ENCODE peak calls at places on chromosome 11, in ten cellular contexts. Q is HuH-7.5, E is uterus, P is HEK293T, U is T-cell, Z is LHCN-M2, R is heart left ventricle, X is AG04450, M is iris pigment epithelial cell, O is cardiac muscle cell. I is an unnamed sample.

GRCh38 chr11:94997437-94997836 is 23.9 kb downstream of the KDM4D start:
- DNase-seq in Q (no peak), E (no peak), P (no peak), U (no peak), Z (no peak), R (no peak), X (no peak), M (no peak), O (no peak), I (no peak)

GRCh38 chr11:6238902-6239301 is at the start of gene CNGA4:
- DNase-seq in Q (no peak), E (no peak), P (no peak), U (no peak), Z (no peak), R (no peak), X (no peak), M (no peak), O (no peak), I (no peak)

GRCh38 chr11:113022267-113022666 is 61.0 kb downstream of the NCAM1 start:
- DNase-seq in Q (no peak), E (no peak), P (no peak), U (no peak), Z (peak; percentile 47), R (no peak), X (no peak), M (peak; percentile 83), O (peak; percentile 3), I (no peak)

GRCh38 chr11:128764617-128765095 is 70.8 kb downstream of the FLI1 start:
- DNase-seq in Q (no peak), E (no peak), P (no peak), U (no peak), Z (no peak), R (no peak), X (no peak), M (no peak), O (no peak), I (no peak)

GRCh38 chr11:13465909-13466371 is 2.9 kb upstream of the BTBD10 start:
- DNase-seq in Q (no peak), E (no peak), P (peak; percentile 39), U (no peak), Z (peak; percentile 49), R (no peak), X (no peak), M (peak; percentile 48), O (peak; percentile 63), I (no peak)

GRCh38 chr11:69925366-69926196 is 106.4 kb upstream of the FGF3 start:
- DNase-seq in Q (no peak), E (peak; percentile 48), P (no peak), U (no peak), Z (no peak), R (peak; percentile 8), X (no peak), M (no peak), O (no peak), I (peak; percentile 61)

GRCh38 chr11:111512296-111513239 is at the start of gene BTG4:
- DNase-seq in Q (no peak), E (no peak), P (no peak), U (peak; percentile 33), Z (no peak), R (peak; percentile 24), X (no peak), M (peak; percentile 27), O (peak; percentile 27), I (no peak)

GRCh38 chr11:133072366-133072765 is 459.9 kb downstream of the OPCML start:
- DNase-seq in Q (no peak), E (no peak), P (no peak), U (no peak), Z (no peak), R (no peak), X (no peak), M (no peak), O (no peak), I (no peak)

GRCh38 chr11:111663820-111664219 is 61.6 kb downstream of the SIK2 start:
- DNase-seq in Q (no peak), E (peak; percentile 28), P (no peak), U (no peak), Z (no peak), R (peak; percentile 76), X (no peak), M (peak; percentile 42), O (peak; percentile 79), I (no peak)

GRCh38 chr11:71178076-71178475 is 74.3 kb downstream of the SHANK2 start:
- DNase-seq in Q (no peak), E (no peak), P (no peak), U (no peak), Z (peak; percentile 4), R (no peak), X (no peak), M (no peak), O (no peak), I (no peak)

GRCh38 chr11:629237-629583 is 2.2 kb upstream of the SCT start:
- DNase-seq in Q (no peak), E (no peak), P (no peak), U (no peak), Z (no peak), R (no peak), X (no peak), M (no peak), O (no peak), I (no peak)

GRCh38 chr11:47656284-47656915 is 14.0 kb upstream of the MTCH2 start:
- DNase-seq in Q (no peak), E (no peak), P (no peak), U (no peak), Z (no peak), R (no peak), X (no peak), M (no peak), O (no peak), I (no peak)

GRCh38 chr11:13550761-13551160 is 55.0 kb upstream of the PTH start:
- DNase-seq in Q (no peak), E (no peak), P (no peak), U (no peak), Z (no peak), R (no peak), X (no peak), M (no peak), O (no peak), I (no peak)

GRCh38 chr11:45860764-45861510 is 13.7 kb downstream of the CRY2 start:
- DNase-seq in Q (no peak), E (no peak), P (no peak), U (no peak), Z (no peak), R (peak; percentile 48), X (no peak), M (no peak), O (no peak), I (no peak)

GRCh38 chr11:134554106-134554505 is 142.1 kb upstream of the B3GAT1 start:
- DNase-seq in Q (no peak), E (no peak), P (no peak), U (no peak), Z (no peak), R (no peak), X (no peak), M (no peak), O (no peak), I (no peak)

GRCh38 chr11:44779736-44780520 is 53.2 kb downstream of the TSPAN18 start:
- DNase-seq in Q (no peak), E (peak; percentile 8), P (no peak), U (no peak), Z (no peak), R (no peak), X (no peak), M (no peak), O (no peak), I (no peak)

GRCh38 chr11:29312817-29313216 is 704.0 kb downstream of the KCNA4 start:
- DNase-seq in Q (no peak), E (no peak), P (no peak), U (no peak), Z (peak; percentile 51), R (no peak), X (no peak), M (peak; percentile 91), O (no peak), I (no peak)

GRCh38 chr11:109808569-109808968 is 284.6 kb upstream of the ZC3H12C start:
- DNase-seq in Q (no peak), E (no peak), P (no peak), U (no peak), Z (peak; percentile 21), R (no peak), X (no peak), M (peak; percentile 73), O (peak; percentile 53), I (no peak)

I was measured in ascending aorta.